ENCODE peak calls at places on chromosome 6, in ten cellular contexts. X, W, U, H, K, A, O, R, I and P are unnamed samples.

GRCh38 chr6:105258816-105259215 is 79.0 kb upstream of the POPDC3 start:
- DNase-seq in X (no peak), W (no peak), U (no peak), H (no peak), K (no peak), A (no peak), O (no peak), R (no peak), I (no peak), P (no peak)

GRCh38 chr6:26607434-26608230 is 10.9 kb downstream of the ABT1 start:
- DNase-seq in X (no peak), W (peak), U (peak), H (peak), K (no peak), A (no peak), O (peak), R (peak), I (no peak), P (no peak)

GRCh38 chr6:14466278-14466677 is 348.7 kb downstream of the CD83 start:
- DNase-seq in X (no peak), W (no peak), U (no peak), H (no peak), K (peak), A (no peak), O (peak), R (no peak), I (no peak), P (no peak)

GRCh38 chr6:169618526-169619490 is 83.0 kb downstream of the WDR27 start:
- DNase-seq in X (no peak), W (no peak), U (peak), H (no peak), K (peak), A (no peak), O (peak), R (no peak), I (no peak), P (peak)

GRCh38 chr6:82013561-82014275 is 233.8 kb downstream of the IBTK start:
- DNase-seq in X (no peak), W (no peak), U (no peak), H (no peak), K (peak), A (no peak), O (peak), R (no peak), I (peak), P (no peak)

GRCh38 chr6:22906091-22906549 is 336.8 kb downstream of the HDGFL1 start:
- DNase-seq in X (no peak), W (no peak), U (no peak), H (no peak), K (no peak), A (no peak), O (peak), R (no peak), I (no peak), P (no peak)

GRCh38 chr6:143166247-143166695 is 105.6 kb downstream of the AIG1 start:
- DNase-seq in X (no peak), W (no peak), U (no peak), H (no peak), K (no peak), A (no peak), O (no peak), R (no peak), I (no peak), P (no peak)

GRCh38 chr6:160170018-160170680 is 48.5 kb downstream of the SLC22A1 start:
- DNase-seq in X (no peak), W (no peak), U (no peak), H (no peak), K (no peak), A (no peak), O (no peak), R (no peak), I (no peak), P (no peak)

GRCh38 chr6:129766959-129767728 is 57.2 kb upstream of the ARHGAP18 start:
- DNase-seq in X (peak), W (peak), U (no peak), H (peak), K (no peak), A (peak), O (peak), R (peak), I (no peak), P (no peak)

GRCh38 chr6:31058128-31058894 is 48.0 kb downstream of the MUC22 start:
- DNase-seq in X (no peak), W (no peak), U (peak), H (no peak), K (peak), A (no peak), O (peak), R (peak), I (no peak), P (peak)

GRCh38 chr6:111844921-111845320 is 28.3 kb downstream of the FYN start:
- DNase-seq in X (no peak), W (no peak), U (no peak), H (peak), K (no peak), A (no peak), O (peak), R (no peak), I (no peak), P (no peak)

GRCh38 chr6:98832282-98833100 is 1.9 kb upstream of the POU3F2 start:
- DNase-seq in X (no peak), W (no peak), U (peak), H (no peak), K (peak), A (peak), O (peak), R (no peak), I (no peak), P (peak)

GRCh38 chr6:108752733-108753392 is 95.4 kb upstream of the ARMC2 start:
- DNase-seq in X (no peak), W (no peak), U (no peak), H (no peak), K (no peak), A (no peak), O (no peak), R (no peak), I (peak), P (no peak)

GRCh38 chr6:85449818-85450577 is at the start of gene NT5E:
- DNase-seq in X (peak), W (peak), U (no peak), H (peak), K (no peak), A (peak), O (peak), R (peak), I (peak), P (no peak)

GRCh38 chr6:18117136-18117535 is 5.3 kb downstream of the NHLRC1 start:
- DNase-seq in X (no peak), W (no peak), U (no peak), H (no peak), K (no peak), A (no peak), O (no peak), R (no peak), I (no peak), P (no peak)

GRCh38 chr6:157155838-157156237 is 167.5 kb downstream of the TMEM242 start:
- DNase-seq in X (no peak), W (no peak), U (no peak), H (no peak), K (no peak), A (no peak), O (peak), R (no peak), I (no peak), P (no peak)

GRCh38 chr6:117506180-117506835 is 23.8 kb downstream of the DCBLD1 start:
- DNase-seq in X (no peak), W (no peak), U (no peak), H (no peak), K (no peak), A (no peak), O (peak), R (no peak), I (no peak), P (no peak)

GRCh38 chr6:117976030-117976651 is 69.1 kb downstream of the SLC35F1 start:
- DNase-seq in X (no peak), W (peak), U (peak), H (peak), K (peak), A (no peak), O (peak), R (peak), I (no peak), P (no peak)

GRCh38 chr6:96911171-96911570 is 13.4 kb upstream of the KLHL32 start:
- DNase-seq in X (no peak), W (no peak), U (no peak), H (no peak), K (no peak), A (no peak), O (no peak), R (no peak), I (no peak), P (no peak)

GRCh38 chr6:26342106-26342999 is 22.6 kb upstream of the BTN3A2 start:
- DNase-seq in X (no peak), W (no peak), U (no peak), H (peak), K (no peak), A (no peak), O (peak), R (peak), I (no peak), P (no peak)

GRCh38 chr6:30155522-30156261 is 5.3 kb downstream of the TRIM10 start:
- DNase-seq in X (no peak), W (no peak), U (no peak), H (no peak), K (no peak), A (no peak), O (no peak), R (no peak), I (no peak), P (no peak)

GRCh38 chr6:149913085-149913484 is 9.8 kb downstream of the RAET1G start:
- DNase-seq in X (no peak), W (no peak), U (no peak), H (no peak), K (no peak), A (no peak), O (no peak), R (no peak), I (no peak), P (no peak)

GRCh38 chr6:81752969-81753708 is 658 bp upstream of the TENT5A start:
- DNase-seq in X (peak), W (peak), U (no peak), H (peak), K (peak), A (peak), O (peak), R (peak), I (peak), P (peak)

GRCh38 chr6:35292494-35292893 is 5.1 kb upstream of the DEF6 start:
- DNase-seq in X (no peak), W (no peak), U (no peak), H (no peak), K (no peak), A (no peak), O (no peak), R (no peak), I (no peak), P (no peak)

GRCh38 chr6:170080828-170081368 is 210.0 kb downstream of the DLL1 start:
- DNase-seq in X (no peak), W (no peak), U (no peak), H (no peak), K (no peak), A (peak), O (no peak), R (no peak), I (peak), P (no peak)

GRCh38 chr6:105302617-105303128 is 100.2 kb downstream of the PREP start:
- DNase-seq in X (no peak), W (no peak), U (no peak), H (no peak), K (no peak), A (no peak), O (no peak), R (no peak), I (no peak), P (no peak)

GRCh38 chr6:158002249-158002950 is 20.7 kb downstream of the SYNJ2 start:
- DNase-seq in X (peak), W (no peak), U (no peak), H (no peak), K (no peak), A (no peak), O (no peak), R (no peak), I (no peak), P (no peak)

GRCh38 chr6:157898169-157898568 is 75.1 kb downstream of the SNX9 start:
- DNase-seq in X (no peak), W (no peak), U (no peak), H (no peak), K (no peak), A (no peak), O (peak), R (peak), I (no peak), P (no peak)

DNA sequence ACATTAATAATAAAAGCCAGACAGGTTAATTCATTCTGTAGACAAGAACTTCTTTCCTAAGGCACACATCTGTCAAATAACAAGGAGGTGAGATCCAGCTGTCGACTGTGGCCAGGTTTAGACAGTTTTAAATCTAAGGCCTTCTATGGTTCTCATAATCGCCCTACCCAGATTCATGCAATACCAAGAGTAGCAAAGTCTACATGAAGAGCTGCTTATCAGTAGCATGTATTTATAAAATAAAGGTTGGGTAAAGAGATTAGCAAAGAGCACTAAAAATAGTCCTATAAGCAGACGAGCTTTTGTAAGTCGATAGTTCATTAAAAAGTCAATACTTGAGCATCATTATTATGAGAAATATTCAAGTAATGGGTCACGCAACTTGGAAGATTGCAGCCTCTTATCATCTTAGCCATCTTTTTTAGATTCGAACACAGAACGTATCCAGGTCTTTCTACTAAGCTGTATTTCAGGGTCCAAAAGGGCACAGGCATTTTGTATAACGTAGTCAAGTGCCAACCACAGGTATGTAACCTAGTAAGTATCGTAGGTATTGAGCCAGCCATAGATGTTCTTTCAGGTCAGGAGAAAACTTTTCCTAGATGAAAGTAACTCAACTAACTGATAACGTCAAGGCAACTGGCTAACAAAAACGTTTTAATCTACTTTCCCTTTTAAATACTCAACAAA is 3.1 kb downstream of the CNKSR3 start:
- DNase-seq in X (no peak), W (no peak), U (no peak), H (no peak), K (no peak), A (no peak), O (no peak), R (no peak), I (no peak), P (no peak)
- H3K4me3 ChIP-seq in X (no peak), W (no peak), U (no peak), H (no peak), K (no peak), A (no peak), O (no peak), R (no peak), I (no peak), P (no peak)

GRCh38 chr6:167513763-167514162 is 188.9 kb downstream of the TTLL2 start:
- DNase-seq in X (no peak), W (no peak), U (no peak), H (no peak), K (no peak), A (no peak), O (no peak), R (no peak), I (no peak), P (no peak)
- H3K4me3 ChIP-seq in X (no peak), W (no peak), U (no peak), H (no peak), K (no peak), A (no peak), O (no peak), R (no peak), I (no peak), P (no peak)

GRCh38 chr6:68038815-68039408 is 596.2 kb upstream of the ADGRB3 start:
- DNase-seq in X (no peak), W (no peak), U (no peak), H (no peak), K (no peak), A (peak), O (no peak), R (no peak), I (no peak), P (no peak)

GRCh38 chr6:68042339-68043121 is 592.6 kb upstream of the ADGRB3 start:
- DNase-seq in X (no peak), W (no peak), U (no peak), H (no peak), K (no peak), A (no peak), O (no peak), R (no peak), I (no peak), P (no peak)

GRCh38 chr6:68040312-68040778 is 594.7 kb upstream of the ADGRB3 start:
- DNase-seq in X (no peak), W (no peak), U (no peak), H (no peak), K (no peak), A (no peak), O (peak), R (no peak), I (no peak), P (no peak)

GRCh38 chr6:68039641-68040311 is 595.3 kb upstream of the ADGRB3 start:
- DNase-seq in X (no peak), W (no peak), U (no peak), H (no peak), K (no peak), A (no peak), O (no peak), R (no peak), I (no peak), P (no peak)

DNA sequence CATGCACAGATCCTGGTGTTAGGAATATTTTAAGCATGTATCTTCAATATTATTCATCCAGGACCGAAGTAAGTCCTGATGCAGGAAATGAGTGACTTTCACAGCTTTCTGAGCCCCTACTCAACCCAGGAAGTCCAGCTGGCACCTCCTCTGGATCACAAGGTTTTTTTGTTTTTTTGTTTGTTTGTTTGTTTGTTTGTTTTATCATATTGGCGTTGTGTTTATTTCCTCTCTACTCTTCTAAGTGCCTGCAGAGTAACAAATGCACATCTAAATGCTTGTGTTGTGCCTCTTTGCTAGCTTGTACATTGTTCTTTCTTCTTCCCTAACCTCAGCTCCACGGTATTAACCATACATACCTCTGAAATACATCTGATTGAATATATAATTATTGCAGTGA is 594.3 kb upstream of the ADGRB3 start:
- DNase-seq in X (no peak), W (no peak), U (no peak), H (no peak), K (no peak), A (no peak), O (no peak), R (no peak), I (no peak), P (no peak)
- H3K4me3 ChIP-seq in X (no peak), W (no peak), U (no peak), H (no peak), K (no peak), A (no peak), O (peak), R (no peak), I (no peak), P (no peak)

DNA sequence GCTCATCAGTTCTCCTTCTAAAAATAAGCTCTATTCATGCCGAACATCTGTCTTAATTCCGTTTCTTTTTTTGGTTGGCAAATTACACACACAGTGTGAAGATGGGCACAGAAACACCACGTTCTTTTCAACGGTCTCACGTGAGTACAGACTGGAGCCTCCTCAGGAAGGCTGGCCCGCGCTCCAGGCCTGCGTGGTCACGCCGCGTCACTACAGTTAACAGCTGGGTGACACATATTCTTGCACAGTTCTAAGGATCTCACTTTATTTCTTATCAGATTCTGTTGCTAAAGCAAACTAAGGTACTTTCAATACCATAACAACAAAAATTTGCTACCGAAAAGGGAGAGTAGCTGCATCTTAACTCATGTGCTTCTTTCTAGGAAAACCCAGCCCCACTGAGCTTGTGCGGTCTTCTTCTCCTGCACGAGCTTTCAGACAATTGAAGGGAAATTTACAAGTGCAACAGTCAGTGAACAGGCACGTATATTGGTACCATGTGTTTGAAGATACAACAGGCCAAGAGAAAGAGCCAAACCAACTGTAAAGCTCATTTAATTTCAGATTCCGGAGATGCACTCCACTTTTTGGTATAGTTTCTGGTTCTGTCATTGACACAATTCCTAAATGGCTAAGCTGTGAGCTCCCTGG is 55.6 kb upstream of the MPC1 start:
- DNase-seq in X (no peak), W (no peak), U (no peak), H (no peak), K (no peak), A (no peak), O (no peak), R (no peak), I (no peak), P (no peak)
- H3K4me3 ChIP-seq in X (no peak), W (no peak), U (no peak), H (no peak), K (no peak), A (no peak), O (no peak), R (no peak), I (no peak), P (no peak)

GRCh38 chr6:34235605-34236422 is 859 bp upstream of the HMGA1 start:
- DNase-seq in X (peak), W (peak), U (no peak), H (no peak), K (peak), A (peak), O (peak), R (peak), I (peak), P (no peak)

GRCh38 chr6:34236423-34237315 is at the start of gene HMGA1:
- DNase-seq in X (peak), W (peak), U (no peak), H (peak), K (peak), A (peak), O (peak), R (peak), I (peak), P (no peak)

GRCh38 chr6:34232901-34233300 is 3.8 kb upstream of the HMGA1 start:
- DNase-seq in X (no peak), W (no peak), U (no peak), H (no peak), K (no peak), A (no peak), O (no peak), R (no peak), I (peak), P (no peak)

GRCh38 chr6:34233867-34234266 is 2.8 kb upstream of the HMGA1 start:
- DNase-seq in X (no peak), W (no peak), U (no peak), H (no peak), K (no peak), A (no peak), O (no peak), R (no peak), I (peak), P (no peak)

GRCh38 chr6:34234667-34235604 is 1.7 kb upstream of the HMGA1 start:
- DNase-seq in X (peak), W (peak), U (no peak), H (no peak), K (no peak), A (peak), O (no peak), R (peak), I (no peak), P (no peak)
- H3K4me3 ChIP-seq in X (no peak), W (peak), U (no peak), H (no peak), K (no peak), A (peak), O (peak), R (no peak), I (peak), P (no peak)